ENCODE peak calls at places on chromosome 7, in eight cellular contexts. One of them, this sample, is unnamed. For H3K36me3, the result is how much of the 10 kb centered on the place peaks cover.

GRCh38 chr7:1691601-1692499 is 21.8 kb downstream of the ELFN1 start:
- DNase-seq in SK-N-SH: peak
- DNase-seq in ovary: no peak
- DNase-seq in K562: no peak
- DNase-seq in transverse colon: no peak
- DNase-seq in HepG2: no peak
- DNase-seq in esophagus muscularis mucosa: no peak
- DNase-seq in suprapubic skin: peak
- DNase-seq in this sample: peak

GRCh38 chr7:29557954-29558353 is 5.7 kb upstream of the PRR15 start:
- DNase-seq in SK-N-SH: no peak
- DNase-seq in ovary: no peak
- DNase-seq in K562: peak
- DNase-seq in transverse colon: no peak
- DNase-seq in HepG2: no peak
- DNase-seq in esophagus muscularis mucosa: no peak
- DNase-seq in suprapubic skin: no peak
- DNase-seq in this sample: no peak

GRCh38 chr7:32357535-32358277 is 132.5 kb downstream of the LSM5 start:
- DNase-seq in SK-N-SH: no peak
- DNase-seq in ovary: no peak
- DNase-seq in K562: no peak
- DNase-seq in transverse colon: no peak
- DNase-seq in HepG2: no peak
- DNase-seq in esophagus muscularis mucosa: peak
- DNase-seq in suprapubic skin: no peak
- DNase-seq in this sample: no peak

GRCh38 chr7:23469150-23469960 is 936 bp downstream of the IGF2BP3 start:
- DNase-seq in SK-N-SH: peak
- DNase-seq in ovary: no peak
- DNase-seq in K562: peak
- DNase-seq in transverse colon: no peak
- DNase-seq in HepG2: no peak
- DNase-seq in esophagus muscularis mucosa: peak
- DNase-seq in suprapubic skin: no peak
- DNase-seq in this sample: no peak

GRCh38 chr7:108528183-108528712 is 2.3 kb upstream of the PNPLA8 start:
- DNase-seq in SK-N-SH: no peak
- DNase-seq in ovary: no peak
- DNase-seq in K562: no peak
- DNase-seq in transverse colon: peak
- DNase-seq in HepG2: no peak
- DNase-seq in esophagus muscularis mucosa: no peak
- DNase-seq in suprapubic skin: no peak
- DNase-seq in this sample: no peak

GRCh38 chr7:114087674-114088539 is 169.1 kb upstream of the PPP1R3A start:
- DNase-seq in SK-N-SH: peak
- DNase-seq in ovary: peak
- DNase-seq in K562: no peak
- DNase-seq in transverse colon: peak
- DNase-seq in HepG2: no peak
- DNase-seq in esophagus muscularis mucosa: no peak
- DNase-seq in suprapubic skin: peak
- DNase-seq in this sample: peak

GRCh38 chr7:78828317-78828716 is 625.1 kb downstream of the MAGI2 start:
- DNase-seq in SK-N-SH: no peak
- DNase-seq in ovary: no peak
- DNase-seq in K562: no peak
- DNase-seq in transverse colon: no peak
- DNase-seq in HepG2: no peak
- DNase-seq in esophagus muscularis mucosa: no peak
- DNase-seq in suprapubic skin: no peak
- DNase-seq in this sample: no peak

GRCh38 chr7:42624471-42624870 is 287.4 kb downstream of the C7orf25 start:
- DNase-seq in SK-N-SH: no peak
- DNase-seq in ovary: no peak
- DNase-seq in K562: no peak
- DNase-seq in transverse colon: no peak
- DNase-seq in HepG2: no peak
- DNase-seq in esophagus muscularis mucosa: no peak
- DNase-seq in suprapubic skin: no peak
- DNase-seq in this sample: no peak

GRCh38 chr7:81260152-81260551 is 341.3 kb upstream of the SEMA3C start:
- DNase-seq in SK-N-SH: no peak
- DNase-seq in ovary: no peak
- DNase-seq in K562: no peak
- DNase-seq in transverse colon: no peak
- DNase-seq in HepG2: no peak
- DNase-seq in esophagus muscularis mucosa: no peak
- DNase-seq in suprapubic skin: no peak
- DNase-seq in this sample: no peak

GRCh38 chr7:138064856-138065357 is 11.4 kb upstream of the AKR1D1 start:
- DNase-seq in SK-N-SH: no peak
- DNase-seq in ovary: no peak
- DNase-seq in K562: no peak
- DNase-seq in transverse colon: no peak
- DNase-seq in HepG2: peak
- DNase-seq in esophagus muscularis mucosa: no peak
- DNase-seq in suprapubic skin: no peak
- DNase-seq in this sample: no peak

GRCh38 chr7:103059471-103059870 is 15.1 kb downstream of the FBXL13 start:
- DNase-seq in SK-N-SH: no peak
- DNase-seq in ovary: no peak
- DNase-seq in K562: no peak
- DNase-seq in transverse colon: no peak
- DNase-seq in HepG2: no peak
- DNase-seq in esophagus muscularis mucosa: no peak
- DNase-seq in suprapubic skin: no peak
- DNase-seq in this sample: no peak

GRCh38 chr7:29878081-29878688 is 71.9 kb downstream of the WIPF3 start:
- DNase-seq in SK-N-SH: peak
- DNase-seq in ovary: no peak
- DNase-seq in K562: peak
- DNase-seq in transverse colon: no peak
- DNase-seq in HepG2: peak
- DNase-seq in esophagus muscularis mucosa: no peak
- DNase-seq in suprapubic skin: no peak
- DNase-seq in this sample: no peak

GRCh38 chr7:104161244-104161643 is 46.6 kb downstream of the ORC5 start:
- DNase-seq in SK-N-SH: no peak
- DNase-seq in ovary: no peak
- DNase-seq in K562: no peak
- DNase-seq in transverse colon: no peak
- DNase-seq in HepG2: no peak
- DNase-seq in esophagus muscularis mucosa: no peak
- DNase-seq in suprapubic skin: no peak
- DNase-seq in this sample: no peak

GRCh38 chr7:27096756-27097514 is 1.1 kb upstream of the HOXA1 start:
- DNase-seq in SK-N-SH: no peak
- DNase-seq in ovary: peak
- DNase-seq in K562: no peak
- DNase-seq in transverse colon: peak
- DNase-seq in HepG2: no peak
- DNase-seq in esophagus muscularis mucosa: peak
- DNase-seq in suprapubic skin: peak
- DNase-seq in this sample: peak

GRCh38 chr7:40700653-40701475 is 566.1 kb downstream of the SUGCT start:
- DNase-seq in SK-N-SH: no peak
- DNase-seq in ovary: no peak
- DNase-seq in K562: no peak
- DNase-seq in transverse colon: no peak
- DNase-seq in HepG2: no peak
- DNase-seq in esophagus muscularis mucosa: no peak
- DNase-seq in suprapubic skin: no peak
- DNase-seq in this sample: no peak

GRCh38 chr7:75639893-75640600 is 98.7 kb downstream of the HIP1 start:
- DNase-seq in SK-N-SH: no peak
- DNase-seq in ovary: no peak
- DNase-seq in K562: no peak
- DNase-seq in transverse colon: no peak
- DNase-seq in HepG2: no peak
- DNase-seq in esophagus muscularis mucosa: no peak
- DNase-seq in suprapubic skin: no peak
- DNase-seq in this sample: no peak

GRCh38 chr7:71616217-71616616 is 484.3 kb downstream of the GALNT17 start:
- DNase-seq in SK-N-SH: no peak
- DNase-seq in ovary: no peak
- DNase-seq in K562: no peak
- DNase-seq in transverse colon: no peak
- DNase-seq in HepG2: no peak
- DNase-seq in esophagus muscularis mucosa: no peak
- DNase-seq in suprapubic skin: no peak
- DNase-seq in this sample: no peak

GRCh38 chr7:155560196-155560595 is 13.8 kb upstream of the CNPY1 start:
- DNase-seq in SK-N-SH: no peak
- DNase-seq in ovary: no peak
- DNase-seq in K562: no peak
- DNase-seq in transverse colon: no peak
- DNase-seq in HepG2: no peak
- DNase-seq in esophagus muscularis mucosa: no peak
- DNase-seq in suprapubic skin: no peak
- DNase-seq in this sample: no peak

GRCh38 chr7:421056-421991 is 98.3 kb downstream of the PDGFA start:
- DNase-seq in SK-N-SH: no peak
- DNase-seq in ovary: no peak
- DNase-seq in K562: no peak
- DNase-seq in transverse colon: no peak
- DNase-seq in HepG2: no peak
- DNase-seq in esophagus muscularis mucosa: no peak
- DNase-seq in suprapubic skin: no peak
- DNase-seq in this sample: no peak
- TF ChIP-seq EP300 in SK-N-SH: no peak
- TF ChIP-seq EP300 in ovary: no peak
- TF ChIP-seq EP300 in K562: no peak
- TF ChIP-seq EP300 in transverse colon: no peak
- TF ChIP-seq EP300 in HepG2: no peak
- TF ChIP-seq EP300 in esophagus muscularis mucosa: no peak
- TF ChIP-seq EP300 in suprapubic skin: no peak
- TF ChIP-seq EP300 in this sample: no peak

DNA sequence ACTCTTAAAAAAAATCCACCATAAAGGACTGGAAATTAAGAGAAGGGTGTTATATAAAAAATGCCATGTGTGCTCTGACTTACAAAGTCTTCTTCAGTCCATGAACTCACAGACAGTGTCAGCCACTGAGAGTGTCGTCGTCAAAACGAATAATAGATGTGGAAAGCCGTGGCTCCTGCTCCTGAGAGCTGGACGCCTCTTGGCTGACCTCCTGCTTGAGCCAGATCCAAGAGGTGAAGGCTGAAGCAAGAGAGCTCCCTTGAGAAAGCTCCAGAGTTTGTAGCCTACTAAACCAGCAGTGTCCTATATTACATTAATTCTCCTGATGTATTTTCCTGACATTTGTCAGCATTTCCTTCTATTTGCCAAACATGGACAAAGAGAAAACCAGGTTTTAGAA is 234.3 kb upstream of the C7orf33 start:
- DNase-seq in SK-N-SH: no peak
- DNase-seq in ovary: peak
- DNase-seq in K562: no peak
- DNase-seq in transverse colon: no peak
- DNase-seq in HepG2: no peak
- DNase-seq in esophagus muscularis mucosa: no peak
- DNase-seq in suprapubic skin: no peak
- DNase-seq in this sample: peak
- H3K36me3 ChIP-seq in SK-N-SH: under half
- H3K36me3 ChIP-seq in ovary: under half
- H3K36me3 ChIP-seq in K562: under half
- H3K36me3 ChIP-seq in transverse colon: under half
- H3K36me3 ChIP-seq in HepG2: under half
- H3K36me3 ChIP-seq in esophagus muscularis mucosa: under half
- H3K36me3 ChIP-seq in suprapubic skin: under half
- H3K36me3 ChIP-seq in this sample: under half

GRCh38 chr7:149414745-149415390 is 46.0 kb downstream of the ZNF777 start:
- DNase-seq in SK-N-SH: no peak
- DNase-seq in ovary: peak
- DNase-seq in K562: no peak
- DNase-seq in transverse colon: peak
- DNase-seq in HepG2: no peak
- DNase-seq in esophagus muscularis mucosa: peak
- DNase-seq in suprapubic skin: no peak
- DNase-seq in this sample: peak
- TF ChIP-seq EP300 in SK-N-SH: no peak
- TF ChIP-seq EP300 in ovary: no peak
- TF ChIP-seq EP300 in K562: no peak
- TF ChIP-seq EP300 in transverse colon: no peak
- TF ChIP-seq EP300 in HepG2: no peak
- TF ChIP-seq EP300 in esophagus muscularis mucosa: no peak
- TF ChIP-seq EP300 in suprapubic skin: no peak
- TF ChIP-seq EP300 in this sample: no peak

GRCh38 chr7:157238087-157238486 is 98.7 kb upstream of the DNAJB6 start:
- DNase-seq in SK-N-SH: peak
- DNase-seq in ovary: no peak
- DNase-seq in K562: peak
- DNase-seq in transverse colon: no peak
- DNase-seq in HepG2: no peak
- DNase-seq in esophagus muscularis mucosa: no peak
- DNase-seq in suprapubic skin: no peak
- DNase-seq in this sample: no peak

GRCh38 chr7:157235357-157236018 is 96.8 kb downstream of the UBE3C start:
- DNase-seq in SK-N-SH: no peak
- DNase-seq in ovary: no peak
- DNase-seq in K562: no peak
- DNase-seq in transverse colon: no peak
- DNase-seq in HepG2: peak
- DNase-seq in esophagus muscularis mucosa: no peak
- DNase-seq in suprapubic skin: no peak
- DNase-seq in this sample: no peak

GRCh38 chr7:157228864-157229422 is 90.2 kb downstream of the UBE3C start:
- DNase-seq in SK-N-SH: peak
- DNase-seq in ovary: no peak
- DNase-seq in K562: no peak
- DNase-seq in transverse colon: no peak
- DNase-seq in HepG2: peak
- DNase-seq in esophagus muscularis mucosa: no peak
- DNase-seq in suprapubic skin: no peak
- DNase-seq in this sample: no peak

GRCh38 chr7:157233677-157234076 is 95.0 kb downstream of the UBE3C start:
- DNase-seq in SK-N-SH: no peak
- DNase-seq in ovary: no peak
- DNase-seq in K562: no peak
- DNase-seq in transverse colon: no peak
- DNase-seq in HepG2: no peak
- DNase-seq in esophagus muscularis mucosa: no peak
- DNase-seq in suprapubic skin: no peak
- DNase-seq in this sample: no peak

GRCh38 chr7:157234271-157234670 is 95.5 kb downstream of the UBE3C start:
- DNase-seq in SK-N-SH: peak
- DNase-seq in ovary: no peak
- DNase-seq in K562: no peak
- DNase-seq in transverse colon: no peak
- DNase-seq in HepG2: no peak
- DNase-seq in esophagus muscularis mucosa: no peak
- DNase-seq in suprapubic skin: no peak
- DNase-seq in this sample: no peak
- H3K36me3 ChIP-seq in SK-N-SH: half or more
- H3K36me3 ChIP-seq in ovary: under half
- H3K36me3 ChIP-seq in K562: half or more
- H3K36me3 ChIP-seq in transverse colon: under half
- H3K36me3 ChIP-seq in HepG2: half or more
- H3K36me3 ChIP-seq in esophagus muscularis mucosa: under half
- H3K36me3 ChIP-seq in suprapubic skin: under half
- H3K36me3 ChIP-seq in this sample: under half

This sample was measured in sigmoid colon.